ENCODE peak calls at places on chromosomes 12 and 14, in four cellular contexts. N, R, D and P are unnamed samples.
A peak's percentile ranks its signal among the peaks of the same experiment; 100 is the strongest.

GRCh38 chr12:104006929-104007328 is 41.3 kb downstream of the TDG start:
- DNase-seq in N (no peak), R (no peak), D (no peak), P (no peak)

GRCh38 chr14:58026967-58027366 is 125.0 kb downstream of the ARMH4 start:
- DNase-seq in N (no peak), R (no peak), D (no peak), P (no peak)

GRCh38 chr12:92955997-92956663 is 27.0 kb upstream of the EEA1 start:
- DNase-seq in N (no peak), R (no peak), D (no peak), P (no peak)

GRCh38 chr12:6925543-6926279 is 2.0 kb upstream of the ATN1 start:
- DNase-seq in N (no peak), R (no peak), D (no peak), P (no peak)

GRCh38 chr12:57005980-57006808 is at the start of gene ZBTB39:
- DNase-seq in N (peak; percentile 96), R (peak; percentile 78), D (peak; percentile 81), P (no peak)

GRCh38 chr12:48004039-48004940 is at the start of gene COL2A1:
- DNase-seq in N (no peak), R (no peak), D (peak; percentile 38), P (peak; percentile 88)

GRCh38 chr14:33408291-33408690 is 469.6 kb downstream of the NPAS3 start:
- DNase-seq in N (no peak), R (no peak), D (no peak), P (no peak)

GRCh38 chr12:43113153-43113552 is 438.9 kb downstream of the ADAMTS20 start:
- DNase-seq in N (no peak), R (no peak), D (no peak), P (no peak)

GRCh38 chr12:130041983-130042812 is 120.1 kb upstream of the FZD10 start:
- DNase-seq in N (peak; percentile 64), R (no peak), D (no peak), P (peak; percentile 99)

GRCh38 chr12:2273751-2274150 is 221.0 kb downstream of the CACNA1C start:
- DNase-seq in N (no peak), R (no peak), D (no peak), P (no peak)

GRCh38 chr12:93297032-93297431 is 80.7 kb upstream of the NUDT4 start:
- DNase-seq in N (no peak), R (no peak), D (peak; percentile 16), P (no peak)

GRCh38 chr12:52630609-52631200 is 12.3 kb upstream of the KRT73 start:
- DNase-seq in N (no peak), R (no peak), D (no peak), P (no peak)

GRCh38 chr12:122318607-122319311 is 52.5 kb upstream of the VPS33A start:
- DNase-seq in N (no peak), R (no peak), D (no peak), P (no peak)
- TF ChIP-seq TAF1 in N (no peak), R (no peak), D (no peak), P (no peak)

DNA sequence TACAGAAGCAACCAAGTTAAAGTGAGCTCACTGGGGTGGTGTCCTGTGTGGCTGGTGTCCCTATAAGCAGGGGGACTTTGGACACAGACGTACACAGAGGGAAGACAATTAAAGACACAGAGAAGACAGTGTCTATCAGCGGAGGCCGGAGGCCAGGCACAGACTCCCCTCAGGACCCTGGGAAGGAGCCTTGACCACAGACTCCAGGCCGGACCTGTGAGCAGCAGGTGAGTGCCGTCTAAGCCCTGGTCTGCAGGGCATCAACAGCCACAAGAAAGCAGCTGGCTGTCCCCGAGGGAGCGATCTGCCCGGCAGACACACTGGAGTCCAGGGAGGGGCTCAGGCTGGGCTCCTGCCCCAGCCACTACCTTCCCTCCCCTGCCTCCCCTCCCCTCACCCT is 219.0 kb upstream of the C14orf180 start:
- DNase-seq in N (no peak), R (no peak), D (no peak), P (no peak)
- TF ChIP-seq TAF1 in N (no peak), R (no peak), D (no peak), P (no peak)

GRCh38 chr12:13196302-13196921 is at the start of gene EMP1:
- DNase-seq in N (no peak), R (no peak), D (no peak), P (no peak)

GRCh38 chr12:13197526-13198141 is 1.1 kb downstream of the EMP1 start:
- DNase-seq in N (no peak), R (no peak), D (no peak), P (no peak)

GRCh38 chr12:13198921-13199320 is 2.4 kb downstream of the EMP1 start:
- DNase-seq in N (no peak), R (no peak), D (no peak), P (no peak)

GRCh38 chr12:13195848-13196301 is 651 bp upstream of the EMP1 start:
- DNase-seq in N (no peak), R (no peak), D (no peak), P (no peak)

GRCh38 chr12:13198240-13198639 is 1.7 kb downstream of the EMP1 start:
- DNase-seq in N (no peak), R (no peak), D (no peak), P (no peak)
- TF ChIP-seq TAF1 in N (no peak), R (no peak), D (no peak), P (no peak)

GRCh38 chr12:64528616-64529015 is 76.7 kb downstream of the TBK1 start:
- DNase-seq in N (no peak), R (no peak), D (no peak), P (no peak)
- TF ChIP-seq TAF1 in N (no peak), R (no peak), D (no peak), P (no peak)

GRCh38 chr14:67418368-67419174 is 6.6 kb upstream of the PLEK2 start:
- DNase-seq in N (peak; percentile 74), R (no peak), D (no peak), P (no peak)
- TF ChIP-seq TAF1 in N (no peak), R (no peak), D (no peak), P (no peak)

GRCh38 chr12:53975019-53975815 is 463 bp upstream of the HOTAIR start:
- DNase-seq in N (no peak), R (no peak), D (no peak), P (no peak)
- TF ChIP-seq TAF1 in N (no peak), R (no peak), D (no peak), P (no peak)

DNA sequence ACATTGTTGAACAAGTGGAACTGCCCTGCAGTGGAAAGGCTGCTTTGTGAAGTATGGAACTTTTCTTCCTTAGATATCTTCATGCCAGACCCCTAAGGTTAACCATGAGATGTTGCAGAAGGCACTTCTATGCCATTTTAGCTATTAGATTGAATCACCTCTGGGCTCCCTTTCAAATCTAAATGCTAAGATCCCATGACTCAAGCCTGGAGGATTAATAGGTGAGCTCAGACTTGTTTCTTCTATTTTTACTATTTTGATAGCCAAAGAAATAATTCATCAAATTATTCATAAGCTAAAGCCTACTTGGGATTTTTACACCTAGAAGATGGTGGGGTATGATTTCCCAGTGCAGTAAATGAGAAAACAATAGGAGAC is 64.3 kb downstream of the DAD1 start:
- DNase-seq in N (no peak), R (no peak), D (no peak), P (no peak)
- TF ChIP-seq TAF1 in N (no peak), R (no peak), D (no peak), P (no peak)

GRCh38 chr14:61372379-61372778 is 51.0 kb downstream of the PRKCH start:
- DNase-seq in N (no peak), R (no peak), D (no peak), P (no peak)
- TF ChIP-seq TAF1 in N (no peak), R (no peak), D (no peak), P (no peak)